ENCODE peak calls at places on chromosomes 1 and 21, in six cellular contexts. P is neural progenitor cell, I is cardiac muscle cell, X is fibroblast of lung, C is OCI-LY7, S is left lung. G is an unnamed sample.

GRCh38 chr1:230537456-230537855 is 104.8 kb upstream of the COG2 start:
- DNase-seq in I (no peak), P (peak; percentile 53), C (no peak), X (no peak), S (no peak), G (no peak)

GRCh38 chr1:165153182-165153581 is 203.3 kb downstream of the LMX1A start:
- DNase-seq in I (no peak), C (no peak), P (no peak), X (no peak), S (no peak), G (no peak)

GRCh38 chr1:39733161-39733560 is 5.5 kb upstream of the PPIE start:
- DNase-seq in I (no peak), S (no peak), P (no peak), X (no peak), C (no peak), G (no peak)

GRCh38 chr1:21238141-21238800 is 52.0 kb downstream of the ECE1 start:
- DNase-seq in S (no peak), I (no peak), X (no peak), P (peak; percentile 70), C (no peak), G (no peak)

GRCh38 chr1:9900142-9901043 is 9.7 kb downstream of the CTNNBIP1 start:
- DNase-seq in S (peak; percentile 90), C (no peak), P (no peak), I (no peak), X (no peak), G (no peak)

GRCh38 chr21:42614811-42615342 is 38.5 kb upstream of the PDE9A start:
- DNase-seq in I (no peak), S (no peak), X (no peak), P (peak; percentile 36), C (peak; percentile 18), G (peak; percentile 77)

GRCh38 chr1:51569284-51570062 is 47.4 kb upstream of the OSBPL9 start:
- DNase-seq in C (peak; percentile 71), I (peak; percentile 46), X (peak; percentile 32), S (no peak), P (no peak), G (no peak)

GRCh38 chr1:17206196-17206595 is 1.3 kb downstream of the PADI1 start:
- DNase-seq in S (no peak), X (no peak), I (no peak), C (no peak), P (no peak), G (no peak)

GRCh38 chr1:99246152-99246551 is 18.1 kb upstream of the PLPPR4 start:
- DNase-seq in P (no peak), C (no peak), X (no peak), S (no peak), I (no peak), G (no peak)

GRCh38 chr1:246372502-246372901 is 134.6 kb downstream of the SMYD3 start:
- DNase-seq in I (peak; percentile 67), S (no peak), P (peak; percentile 9), C (no peak), X (peak; percentile 71), G (no peak)

GRCh38 chr1:53362851-53363642 is 35.2 kb upstream of the LRP8 start:
- DNase-seq in X (no peak), S (no peak), I (no peak), P (no peak), C (peak; percentile 17), G (peak; percentile 57)

GRCh38 chr1:23369335-23370013 is at the start of gene ZNF436:
- DNase-seq in S (no peak), I (peak; percentile 94), X (peak; percentile 87), C (peak; percentile 29), P (peak; percentile 67), G (peak; percentile 91)

GRCh38 chr1:165629848-165630628 is 996 bp upstream of the MGST3 start:
- DNase-seq in X (no peak), C (peak; percentile 72), P (peak; percentile 67), I (no peak), S (no peak), G (no peak)

GRCh38 chr1:26278303-26278702 is 1.6 kb upstream of the SH3BGRL3 start:
- DNase-seq in S (no peak), P (no peak), I (peak; percentile 52), C (no peak), X (peak; percentile 93), G (peak; percentile 93)

GRCh38 chr21:18899261-18899660 is 495.7 kb upstream of the TMPRSS15 start:
- DNase-seq in S (no peak), X (no peak), C (no peak), P (no peak), I (no peak), G (no peak)

GRCh38 chr1:66642992-66643391 is 109.0 kb downstream of the SGIP1 start:
- DNase-seq in S (no peak), I (no peak), P (no peak), C (no peak), X (no peak), G (no peak)

GRCh38 chr1:21263653-21264225 is 26.5 kb downstream of the ECE1 start:
- DNase-seq in X (no peak), S (no peak), I (no peak), P (no peak), C (no peak), G (no peak)

GRCh38 chr1:125064481-125064880 is 3879.7 kb downstream of the SRGAP2C start:
- DNase-seq in C (no peak), X (no peak), S (peak; percentile 61), P (no peak), I (no peak), G (peak; percentile 69)

GRCh38 chr1:189899686-189900495 is 577.8 kb downstream of the BRINP3 start:
- DNase-seq in C (no peak), P (peak; percentile 75), I (no peak), X (no peak), S (no peak), G (no peak)

GRCh38 chr1:86788300-86789206 is 84.2 kb downstream of the SH3GLB1 start:
- DNase-seq in S (no peak), C (no peak), X (peak; percentile 98), I (peak; percentile 90), P (no peak), G (no peak)

GRCh38 chr1:90074555-90075315 is 79.8 kb downstream of the ZNF326 start:
- DNase-seq in C (no peak), S (no peak), X (no peak), P (no peak), I (no peak), G (no peak)

GRCh38 chr1:7385471-7386225 is 385.4 kb upstream of the VAMP3 start:
- DNase-seq in I (no peak), S (no peak), C (no peak), P (no peak), X (no peak), G (peak; percentile 63)

GRCh38 chr1:27099904-27100796 is 54.8 kb downstream of the SLC9A1 start:
- DNase-seq in P (peak; percentile 41), C (no peak), X (peak; percentile 80), I (peak; percentile 85), S (no peak), G (no peak)

GRCh38 chr1:57423135-57424131 is at the start of gene DAB1:
- DNase-seq in C (no peak), I (peak; percentile 5), X (peak; percentile 18), S (peak; percentile 66), P (peak; percentile 76), G (no peak)

GRCh38 chr1:15834406-15835204 is 12.9 kb upstream of the SPEN start:
- DNase-seq in C (peak; percentile 94), P (peak; percentile 97), X (peak; percentile 95), S (peak; percentile 97), I (peak; percentile 92), G (peak; percentile 92)

DNA sequence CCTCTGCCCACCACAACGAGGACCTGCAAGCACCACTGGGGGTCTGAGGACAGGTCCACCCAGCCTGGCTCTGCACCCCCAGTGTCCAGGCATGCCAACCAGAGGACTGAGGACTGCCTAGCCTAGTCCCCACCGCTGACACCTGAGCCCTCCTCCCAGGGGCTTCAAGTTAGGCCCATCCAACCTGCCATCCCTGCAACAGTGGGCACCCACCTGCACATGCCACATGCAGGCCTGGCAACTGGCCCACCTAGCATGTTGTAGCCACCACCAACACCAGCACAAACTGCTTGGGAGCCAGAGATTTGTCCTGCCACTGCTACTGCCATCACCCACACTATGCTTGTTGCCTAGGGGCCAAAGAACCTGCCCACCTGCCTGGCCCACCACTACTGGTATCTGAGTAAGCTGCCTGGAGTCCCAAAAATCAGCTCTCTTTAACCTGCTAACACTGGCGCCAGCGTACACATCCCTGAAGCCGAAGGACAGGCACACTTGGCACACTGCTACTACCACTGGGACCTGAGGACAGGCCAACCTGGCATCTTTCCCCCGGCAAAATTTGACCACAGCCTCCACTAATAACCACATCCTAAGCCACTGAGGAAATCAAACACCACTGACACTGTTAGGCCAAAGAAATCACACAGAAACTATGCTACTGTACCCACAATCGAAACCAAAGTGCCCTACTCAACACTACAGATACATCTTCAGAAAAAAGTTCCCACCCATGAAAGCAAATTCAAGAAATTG is 61.5 kb downstream of the PSMG1 start:
- DNase-seq in C (no peak), S (no peak), P (no peak), I (no peak), X (no peak), G (no peak)
- TF ChIP-seq CTCF in C (no peak), S (no peak), P (no peak), I (no peak), X (no peak), G (no peak)

DNA sequence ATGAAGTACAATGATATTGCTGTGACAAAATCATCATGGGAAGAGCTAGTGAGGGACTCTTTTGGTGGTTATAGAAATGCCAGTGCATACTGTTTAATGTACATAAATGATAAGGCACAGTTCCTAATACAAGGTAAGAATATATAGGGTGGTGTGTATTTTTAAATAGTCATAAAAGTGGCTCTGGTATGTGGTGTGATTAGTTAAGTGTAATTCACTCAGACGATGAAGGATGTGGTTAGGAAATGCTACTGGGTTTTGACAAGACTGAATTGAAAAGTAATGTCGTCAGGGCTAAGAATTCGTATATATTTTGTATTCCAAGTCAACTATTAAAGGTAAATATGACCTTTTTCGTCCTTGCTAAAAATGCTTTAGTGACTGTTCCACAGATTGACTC is 101.7 kb downstream of the USP25 start:
- DNase-seq in I (no peak), S (no peak), X (no peak), P (no peak), C (no peak), G (no peak)
- H3K36me3 ChIP-seq in I (peaks cover 41% of the 10 kb centered on the region), S (peaks cover 39% of the 10 kb centered on the region), X (peaks cover 6% of the 10 kb centered on the region), P (no peaks in the 10 kb centered on the region), C (peaks cover 19% of the 10 kb centered on the region), G (peaks cover 25% of the 10 kb centered on the region)

GRCh38 chr1:41621791-41622190 is 137.3 kb upstream of the EDN2 start:
- DNase-seq in P (no peak), C (no peak), X (no peak), S (no peak), I (no peak), G (no peak)

GRCh38 chr1:41626146-41626545 is 141.7 kb upstream of the EDN2 start:
- DNase-seq in S (no peak), P (no peak), I (peak; percentile 38), X (no peak), C (no peak), G (peak; percentile 75)

GRCh38 chr1:41622402-41622801 is 137.9 kb upstream of the EDN2 start:
- DNase-seq in S (no peak), P (no peak), I (peak; percentile 72), C (no peak), X (peak; percentile 52), G (no peak)

GRCh38 chr1:41622859-41623732 is 138.6 kb upstream of the EDN2 start:
- DNase-seq in I (peak; percentile 14), P (no peak), X (peak; percentile 45), S (no peak), C (no peak), G (no peak)

GRCh38 chr1:41623736-41624135 is 139.3 kb upstream of the EDN2 start:
- DNase-seq in X (no peak), P (no peak), C (no peak), S (no peak), I (no peak), G (no peak)
- H3K4me3 ChIP-seq in X (no peak overlapping the region), P (no peak overlapping the region), C (no peak overlapping the region), S (no peak overlapping the region), I (no peak overlapping the region), G (no peak overlapping the region)

GRCh38 chr1:59016390-59016789 is 232.5 kb upstream of the JUN start:
- DNase-seq in C (peak; percentile 25), I (no peak), X (no peak), S (no peak), P (no peak), G (no peak)
- TF ChIP-seq CTCF in C (no peak), I (no peak), X (no peak), S (no peak), P (no peak), G (no peak)